ENCODE peak calls at places on chromosomes 16 and 17, in seven cellular contexts. One of them, this sample, is unnamed.
A peak's percentile ranks its signal among the peaks of the same experiment; 100 is the strongest.

GRCh38 chr17:4771519-4772234 is at the start of gene TM4SF5:
- DNase-seq in IMR-90: no peak
- DNase-seq in H1: no peak
- DNase-seq in HepG2: peak; percentile 95
- DNase-seq in GM12878: no peak
- DNase-seq in K562: no peak
- DNase-seq in SK-N-SH: peak; percentile 37
- DNase-seq in this sample: peak; percentile 60

GRCh38 chr16:68088130-68088972 is 3.2 kb downstream of the NFATC3 start:
- DNase-seq in GM12878: no peak
- DNase-seq in K562: no peak
- DNase-seq in IMR-90: no peak
- DNase-seq in H1: no peak
- DNase-seq in HepG2: no peak
- DNase-seq in SK-N-SH: no peak
- DNase-seq in this sample: no peak

GRCh38 chr17:76078859-76079576 is at the start of gene ZACN:
- DNase-seq in K562: no peak
- DNase-seq in HepG2: no peak
- DNase-seq in IMR-90: no peak
- DNase-seq in GM12878: no peak
- DNase-seq in SK-N-SH: peak; percentile 53
- DNase-seq in H1: no peak
- DNase-seq in this sample: no peak

GRCh38 chr16:81494888-81495287 is 50.3 kb downstream of the CMIP start:
- DNase-seq in SK-N-SH: no peak
- DNase-seq in GM12878: no peak
- DNase-seq in HepG2: no peak
- DNase-seq in K562: no peak
- DNase-seq in IMR-90: no peak
- DNase-seq in H1: no peak
- DNase-seq in this sample: no peak

GRCh38 chr17:7356072-7356549 is 1.2 kb downstream of the TMEM95 start:
- DNase-seq in HepG2: no peak
- DNase-seq in H1: peak; percentile 82
- DNase-seq in SK-N-SH: peak; percentile 91
- DNase-seq in GM12878: no peak
- DNase-seq in IMR-90: peak; percentile 53
- DNase-seq in K562: peak; percentile 79
- DNase-seq in this sample: peak; percentile 89

GRCh38 chr16:86476956-86477530 is 33.3 kb upstream of the FOXF1 start:
- DNase-seq in K562: no peak
- DNase-seq in IMR-90: no peak
- DNase-seq in HepG2: no peak
- DNase-seq in H1: no peak
- DNase-seq in SK-N-SH: no peak
- DNase-seq in GM12878: no peak
- DNase-seq in this sample: no peak

GRCh38 chr17:50498021-50498874 is 10.0 kb upstream of the MYCBPAP start:
- DNase-seq in H1: no peak
- DNase-seq in SK-N-SH: no peak
- DNase-seq in GM12878: no peak
- DNase-seq in IMR-90: no peak
- DNase-seq in K562: no peak
- DNase-seq in HepG2: no peak
- DNase-seq in this sample: no peak

GRCh38 chr17:13561606-13562270 is 40.0 kb downstream of the HS3ST3A1 start:
- DNase-seq in IMR-90: no peak
- DNase-seq in SK-N-SH: no peak
- DNase-seq in HepG2: no peak
- DNase-seq in H1: no peak
- DNase-seq in K562: no peak
- DNase-seq in GM12878: no peak
- DNase-seq in this sample: peak; percentile 15

GRCh38 chr16:69871708-69872107 is 79.4 kb upstream of the CLEC18A start:
- DNase-seq in K562: no peak
- DNase-seq in IMR-90: no peak
- DNase-seq in GM12878: no peak
- DNase-seq in HepG2: no peak
- DNase-seq in H1: no peak
- DNase-seq in SK-N-SH: no peak
- DNase-seq in this sample: no peak

GRCh38 chr17:77382966-77383612 is 242.3 kb downstream of the SEC14L1 start:
- DNase-seq in H1: no peak
- DNase-seq in HepG2: no peak
- DNase-seq in SK-N-SH: no peak
- DNase-seq in K562: no peak
- DNase-seq in IMR-90: peak; percentile 90
- DNase-seq in GM12878: no peak
- DNase-seq in this sample: no peak

GRCh38 chr17:35587074-35587961 is at the start of gene AP2B1:
- DNase-seq in HepG2: peak; percentile 83
- DNase-seq in IMR-90: peak; percentile 96
- DNase-seq in GM12878: peak; percentile 95
- DNase-seq in H1: peak; percentile 96
- DNase-seq in SK-N-SH: peak; percentile 88
- DNase-seq in K562: peak; percentile 90
- DNase-seq in this sample: peak; percentile 95

GRCh38 chr17:35586569-35587073 is 501 bp upstream of the AP2B1 start:
- DNase-seq in IMR-90: no peak
- DNase-seq in H1: no peak
- DNase-seq in SK-N-SH: no peak
- DNase-seq in HepG2: no peak
- DNase-seq in K562: no peak
- DNase-seq in GM12878: no peak
- DNase-seq in this sample: no peak

GRCh38 chr17:35590249-35590824 is 3.2 kb downstream of the AP2B1 start:
- DNase-seq in H1: no peak
- DNase-seq in GM12878: no peak
- DNase-seq in HepG2: no peak
- DNase-seq in IMR-90: no peak
- DNase-seq in K562: no peak
- DNase-seq in SK-N-SH: no peak
- DNase-seq in this sample: no peak

GRCh38 chr17:35588196-35588920 is 1.2 kb downstream of the AP2B1 start:
- DNase-seq in SK-N-SH: no peak
- DNase-seq in H1: no peak
- DNase-seq in K562: peak; percentile 49
- DNase-seq in HepG2: no peak
- DNase-seq in IMR-90: peak; percentile 79
- DNase-seq in GM12878: no peak
- DNase-seq in this sample: peak; percentile 93
- TF ChIP-seq RFX5 in SK-N-SH: no peak
- TF ChIP-seq RFX5 in H1: no peak
- TF ChIP-seq RFX5 in K562: no peak
- TF ChIP-seq RFX5 in HepG2: no peak
- TF ChIP-seq RFX5 in IMR-90: no peak
- TF ChIP-seq RFX5 in GM12878: no peak
- TF ChIP-seq RFX5 in this sample: no peak

GRCh38 chr16:50260206-50261159 is 5.9 kb upstream of the ADCY7 start:
- DNase-seq in HepG2: no peak
- DNase-seq in K562: no peak
- DNase-seq in H1: no peak
- DNase-seq in GM12878: no peak
- DNase-seq in IMR-90: no peak
- DNase-seq in SK-N-SH: no peak
- DNase-seq in this sample: no peak

GRCh38 chr16:50259334-50260205 is 6.8 kb upstream of the ADCY7 start:
- DNase-seq in SK-N-SH: peak; percentile 53
- DNase-seq in H1: no peak
- DNase-seq in GM12878: no peak
- DNase-seq in IMR-90: no peak
- DNase-seq in K562: no peak
- DNase-seq in HepG2: no peak
- DNase-seq in this sample: no peak

GRCh38 chr16:50263060-50263909 is 3.1 kb upstream of the ADCY7 start:
- DNase-seq in HepG2: no peak
- DNase-seq in K562: peak; percentile 72
- DNase-seq in IMR-90: no peak
- DNase-seq in SK-N-SH: no peak
- DNase-seq in GM12878: no peak
- DNase-seq in H1: no peak
- DNase-seq in this sample: no peak

GRCh38 chr16:50261160-50261706 is 5.1 kb upstream of the ADCY7 start:
- DNase-seq in HepG2: no peak
- DNase-seq in SK-N-SH: no peak
- DNase-seq in IMR-90: no peak
- DNase-seq in K562: no peak
- DNase-seq in GM12878: no peak
- DNase-seq in H1: no peak
- DNase-seq in this sample: no peak

DNA sequence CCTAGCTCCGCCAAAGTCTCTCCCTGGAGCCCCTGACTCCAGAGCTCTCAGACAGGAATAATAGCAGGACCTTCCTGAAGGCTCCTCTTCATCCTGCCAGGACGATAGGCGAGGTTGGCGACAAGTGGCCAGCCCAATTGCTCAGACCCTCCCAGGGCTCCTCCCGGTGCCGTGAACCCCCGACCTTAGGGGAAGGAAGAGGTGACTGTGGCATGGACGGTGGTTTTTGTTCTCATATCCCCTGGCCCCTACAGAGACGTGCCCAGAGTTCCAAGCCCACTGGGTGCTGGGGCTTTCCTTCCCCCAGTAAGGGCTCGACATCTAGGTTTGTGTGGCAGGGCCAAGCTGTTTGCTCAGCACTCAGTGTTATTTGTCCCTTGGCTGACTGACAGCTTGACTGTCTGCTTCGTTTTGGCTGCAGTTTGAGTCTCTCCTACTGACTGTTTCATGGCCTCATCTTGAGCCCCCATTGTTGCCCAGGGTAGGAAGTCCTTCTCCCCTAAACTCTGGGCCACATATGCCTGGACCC is 4.6 kb upstream of the ADCY7 start:
- DNase-seq in HepG2: peak; percentile 57
- DNase-seq in IMR-90: no peak
- DNase-seq in K562: no peak
- DNase-seq in GM12878: no peak
- DNase-seq in H1: no peak
- DNase-seq in SK-N-SH: no peak
- DNase-seq in this sample: no peak
- TF ChIP-seq RFX5 in HepG2: no peak
- TF ChIP-seq RFX5 in IMR-90: no peak
- TF ChIP-seq RFX5 in K562: no peak
- TF ChIP-seq RFX5 in GM12878: no peak
- TF ChIP-seq RFX5 in H1: no peak
- TF ChIP-seq RFX5 in SK-N-SH: no peak
- TF ChIP-seq RFX5 in this sample: no peak

DNA sequence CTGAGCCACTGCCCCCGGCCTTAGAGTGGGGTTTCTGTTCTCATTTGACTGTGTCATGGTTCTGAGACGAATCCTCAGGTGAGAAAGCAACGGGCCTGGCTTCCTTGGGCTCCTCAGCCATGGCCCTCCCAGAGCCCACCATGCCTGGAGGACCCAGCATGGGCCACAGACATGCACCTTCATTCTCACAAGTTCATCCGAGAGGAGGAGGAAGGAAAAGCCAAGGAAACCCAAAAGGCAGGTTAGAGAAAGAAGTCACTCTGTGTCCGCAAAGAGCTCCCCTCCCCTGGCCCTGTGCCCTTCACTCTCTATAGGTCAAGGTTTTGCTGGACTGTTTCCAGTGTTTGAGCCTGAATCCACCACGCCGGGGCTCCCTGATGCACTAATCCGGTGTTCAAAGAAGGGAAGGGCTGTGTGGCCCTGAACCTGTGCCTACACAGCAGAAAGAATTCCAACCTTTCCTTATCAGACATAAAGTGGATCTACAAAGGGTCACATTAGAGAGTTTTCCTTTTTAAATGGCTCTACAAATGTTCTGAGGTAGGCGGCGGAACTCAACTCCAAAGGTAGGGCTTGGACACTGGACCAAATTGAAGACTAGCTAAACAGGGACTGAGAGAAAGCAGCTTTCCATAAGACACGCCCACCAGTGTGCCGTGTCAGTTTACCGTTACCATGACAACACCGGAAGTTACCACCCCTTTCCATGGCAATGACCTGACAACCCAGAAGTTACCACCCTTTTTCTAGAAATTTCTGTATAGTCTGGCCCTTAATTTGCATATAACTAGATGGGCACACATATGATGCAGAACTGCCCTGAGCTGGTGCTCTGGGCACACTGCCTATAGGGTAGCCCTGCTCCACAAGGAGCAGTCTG is 15.9 kb upstream of the PECAM1 start:
- DNase-seq in GM12878: no peak
- DNase-seq in HepG2: peak; percentile 92
- DNase-seq in SK-N-SH: no peak
- DNase-seq in IMR-90: no peak
- DNase-seq in K562: peak; percentile 70
- DNase-seq in H1: no peak
- DNase-seq in this sample: no peak
- TF ChIP-seq RFX5 in GM12878: no peak
- TF ChIP-seq RFX5 in HepG2: no peak
- TF ChIP-seq RFX5 in SK-N-SH: no peak
- TF ChIP-seq RFX5 in IMR-90: no peak
- TF ChIP-seq RFX5 in K562: no peak
- TF ChIP-seq RFX5 in H1: no peak
- TF ChIP-seq RFX5 in this sample: no peak

DNA sequence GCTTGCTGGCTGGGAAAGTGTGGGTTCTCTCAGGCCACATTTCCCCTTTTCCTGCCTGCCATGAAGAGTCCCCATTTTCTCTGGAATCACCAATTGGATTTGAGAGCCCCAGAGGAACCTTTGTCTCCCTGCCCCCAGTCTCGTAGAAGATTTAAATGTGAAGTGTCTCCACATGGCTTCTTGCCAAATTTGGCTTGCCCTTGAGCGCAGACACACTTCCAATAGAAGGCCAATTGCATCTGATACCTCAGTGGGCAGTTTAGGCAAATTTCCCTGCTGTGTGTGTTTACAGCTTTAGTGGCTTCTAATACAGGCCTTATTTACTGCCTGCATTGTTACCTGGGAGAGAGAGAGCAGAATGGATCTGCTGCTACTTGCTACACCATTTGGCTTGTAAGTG is 29.7 kb downstream of the CDK5R1 start:
- DNase-seq in SK-N-SH: no peak
- DNase-seq in HepG2: no peak
- DNase-seq in H1: no peak
- DNase-seq in IMR-90: no peak
- DNase-seq in K562: no peak
- DNase-seq in GM12878: no peak
- DNase-seq in this sample: no peak
- TF ChIP-seq RFX5 in SK-N-SH: no peak
- TF ChIP-seq RFX5 in HepG2: no peak
- TF ChIP-seq RFX5 in H1: no peak
- TF ChIP-seq RFX5 in IMR-90: no peak
- TF ChIP-seq RFX5 in K562: no peak
- TF ChIP-seq RFX5 in GM12878: no peak
- TF ChIP-seq RFX5 in this sample: no peak